ENCODE peak calls at places on chromosomes 13 and 19, in ten cellular contexts. R, V, C, U, X, I, Q, F, H and D are unnamed samples.

GRCh38 chr19:47781590-47782318 is 3.3 kb downstream of the SELENOW start:
- DNase-seq in R (no peak), V (no peak), C (no peak), U (no peak), X (no peak), I (peak; percentile 82), Q (no peak), F (peak; percentile 48), H (no peak), D (peak; percentile 86)

GRCh38 chr13:31538067-31539042 is 201.0 kb upstream of the RXFP2 start:
- DNase-seq in R (peak; percentile 68), V (no peak), C (no peak), U (no peak), X (no peak), I (no peak), Q (no peak), F (no peak), H (peak; percentile 59), D (no peak)

GRCh38 chr19:49409441-49410029 is 13.7 kb downstream of the PTH2 start:
- DNase-seq in R (no peak), V (no peak), C (no peak), U (no peak), X (no peak), I (no peak), Q (no peak), F (peak; percentile 46), H (no peak), D (no peak)

GRCh38 chr19:4140237-4140711 is 13.2 kb upstream of the CREB3L3 start:
- DNase-seq in R (peak; percentile 74), V (no peak), C (no peak), U (peak; percentile 88), X (no peak), I (no peak), Q (peak; percentile 36), F (peak; percentile 94), H (peak; percentile 26), D (no peak)

GRCh38 chr13:93364166-93364565 is 137.6 kb downstream of the GPC6 start:
- DNase-seq in R (peak; percentile 64), V (no peak), C (no peak), U (no peak), X (no peak), I (no peak), Q (no peak), F (peak; percentile 19), H (no peak), D (no peak)

GRCh38 chr19:53608381-53608780 is 23.4 kb upstream of the DPRX start:
- DNase-seq in R (no peak), V (no peak), C (no peak), U (no peak), X (no peak), I (no peak), Q (no peak), F (no peak), H (no peak), D (no peak)

GRCh38 chr13:104204177-104204576 is 1138.0 kb upstream of the SLC10A2 start:
- DNase-seq in R (no peak), V (no peak), C (no peak), U (no peak), X (no peak), I (no peak), Q (no peak), F (no peak), H (no peak), D (no peak)

GRCh38 chr13:95607363-95607762 is 37.1 kb downstream of the DZIP1 start:
- DNase-seq in R (peak; percentile 83), V (peak; percentile 13), C (peak; percentile 14), U (no peak), X (no peak), I (no peak), Q (no peak), F (no peak), H (peak; percentile 23), D (no peak)

GRCh38 chr13:73945871-73946270 is 188.3 kb downstream of the KLF12 start:
- DNase-seq in R (peak; percentile 25), V (no peak), C (no peak), U (no peak), X (no peak), I (no peak), Q (no peak), F (no peak), H (peak; percentile 70), D (peak; percentile 77)

GRCh38 chr19:37855098-37855497 is 51.3 kb downstream of the WDR87 start:
- DNase-seq in R (peak; percentile 29), V (no peak), C (peak; percentile 13), U (no peak), X (no peak), I (no peak), Q (no peak), F (peak; percentile 84), H (no peak), D (no peak)

GRCh38 chr19:48638831-48639381 is 1.7 kb upstream of the DBP start:
- DNase-seq in R (no peak), V (no peak), C (no peak), U (no peak), X (no peak), I (no peak), Q (no peak), F (peak; percentile 78), H (no peak), D (no peak)

GRCh38 chr13:108609353-108609752 is 20.1 kb upstream of the MYO16 start:
- DNase-seq in R (peak; percentile 45), V (no peak), C (no peak), U (peak; percentile 6), X (no peak), I (no peak), Q (no peak), F (no peak), H (no peak), D (no peak)

GRCh38 chr13:107743983-107744382 is 471.4 kb downstream of the LIG4 start:
- DNase-seq in R (peak; percentile 18), V (peak; percentile 59), C (peak; percentile 74), U (no peak), X (no peak), I (no peak), Q (no peak), F (no peak), H (no peak), D (no peak)

GRCh38 chr13:50437252-50437651 is 406.2 kb downstream of the DLEU7 start:
- DNase-seq in R (peak; percentile 31), V (no peak), C (peak; percentile 87), U (no peak), X (no peak), I (no peak), Q (no peak), F (no peak), H (no peak), D (no peak)